ENCODE peak calls at places on chromosomes 2 and 18, in nine cellular contexts. S is mucosa of descending colon; X is cardiac muscle cell; K is cardiac fibroblast; Z is stimulated activated CD4-positive, alpha-beta T cell treated with anti-CD3 and anti-CD28 coated beads, Interleukin-2, amount 100 ng/mL, for 48 hours; P is NCI-H460; T is iPS-NIHi11; E is NCI-H1092 treated with DMSO at 0.1 percent for 48 hours; H is fibroblast of lung. O is an unnamed sample.

GRCh38 chr2:66938471-66938967 is 458.6 kb upstream of the ETAA1 start:
- DNase-seq in S (no peak), X (no peak), K (no peak), Z (no peak), P (no peak), T (no peak), E (no peak), H (no peak), O (no peak)

GRCh38 chr18:56196495-56197225 is 441.7 kb downstream of the TXNL1 start:
- DNase-seq in S (no peak), X (peak; percentile 25), K (peak; percentile 45), Z (no peak), P (no peak), T (no peak), E (no peak), H (no peak), O (no peak)

GRCh38 chr2:155250800-155251199 is 552.3 kb downstream of the KCNJ3 start:
- DNase-seq in S (no peak), X (no peak), K (no peak), Z (no peak), P (peak; percentile 36), T (peak; percentile 39), E (peak; percentile 9), H (no peak), O (no peak)

GRCh38 chr18:416928-417327 is 83.6 kb downstream of the COLEC12 start:
- DNase-seq in S (no peak), X (peak; percentile 31), K (no peak), Z (no peak), P (no peak), T (no peak), E (no peak), H (no peak), O (no peak)

GRCh38 chr2:65098741-65099140 is 31.2 kb downstream of the RAB1A start:
- DNase-seq in S (no peak), X (no peak), K (peak; percentile 51), Z (no peak), P (no peak), T (no peak), E (no peak), H (no peak), O (no peak)

GRCh38 chr2:158505448-158505934 is 48.7 kb downstream of the PKP4 start:
- DNase-seq in S (no peak), X (no peak), K (no peak), Z (no peak), P (no peak), T (no peak), E (no peak), H (no peak), O (no peak)

GRCh38 chr2:20052872-20053281 is 1.4 kb upstream of the LAPTM4A start:
- DNase-seq in S (peak; percentile 91), X (peak; percentile 88), K (peak; percentile 88), Z (peak; percentile 5), P (peak; percentile 60), T (peak; percentile 27), E (peak; percentile 34), H (peak; percentile 92), O (peak; percentile 31)

GRCh38 chr18:79904357-79905147 is 46.9 kb downstream of the SLC66A2 start:
- DNase-seq in S (no peak), X (no peak), K (no peak), Z (no peak), P (no peak), T (peak; percentile 14), E (no peak), H (no peak), O (no peak)

GRCh38 chr2:216649573-216649972 is 16.4 kb downstream of the IGFBP2 start:
- DNase-seq in S (no peak), X (no peak), K (no peak), Z (no peak), P (no peak), T (no peak), E (no peak), H (no peak), O (no peak)

GRCh38 chr2:88452980-88453582 is 588 bp upstream of the FOXI3 start:
- DNase-seq in S (peak; percentile 3), X (peak; percentile 16), K (peak; percentile 25), Z (peak; percentile 0), P (no peak), T (no peak), E (no peak), H (peak; percentile 44), O (no peak)

GRCh38 chr2:68292108-68292710 is 27.5 kb downstream of the CNRIP1 start:
- DNase-seq in S (peak; percentile 16), X (peak; percentile 40), K (peak; percentile 37), Z (no peak), P (peak; percentile 38), T (peak; percentile 33), E (peak; percentile 12), H (peak; percentile 46), O (peak; percentile 2)

GRCh38 chr18:48994926-48995835 is 44.4 kb upstream of the SMAD7 start:
- DNase-seq in S (no peak), X (no peak), K (no peak), Z (no peak), P (no peak), T (no peak), E (no peak), H (no peak), O (no peak)

GRCh38 chr2:186991766-186992417 is 142.9 kb upstream of the ZSWIM2 start:
- DNase-seq in S (no peak), X (no peak), K (peak; percentile 40), Z (no peak), P (no peak), T (no peak), E (no peak), H (peak; percentile 31), O (no peak)

O was measured in NCI-H1930.